ENCODE peak calls at places on chromosomes 4 and X, in five cellular contexts. L, S, A, C and R are unnamed samples.

GRCh38 chr4:139858436-139859225 is 193.0 kb downstream of the MGST2 start:
- DNase-seq in L (no peak), S (peak), A (no peak), C (no peak), R (no peak)

GRCh38 chr4:78644744-78645330 is 93.3 kb downstream of the ANXA3 start:
- DNase-seq in L (no peak), S (peak), A (no peak), C (peak), R (no peak)

GRCh38 chrX:2928583-2929434 is at the start of gene ARSD:
- DNase-seq in L (no peak), S (peak), A (no peak), C (no peak), R (no peak)

GRCh38 chrX:149493567-149494562 is 11.2 kb downstream of the IDS start:
- DNase-seq in L (no peak), S (no peak), A (no peak), C (no peak), R (no peak)

GRCh38 chr4:56979674-56980073 is 978 bp downstream of the POLR2B start:
- DNase-seq in L (no peak), S (no peak), A (no peak), C (no peak), R (no peak)

GRCh38 chrX:47489507-47490275 is 6.7 kb upstream of the ZNF41 start:
- DNase-seq in L (no peak), S (no peak), A (no peak), C (no peak), R (no peak)

GRCh38 chrX:33968611-33969010 is 163.5 kb downstream of the FAM47A start:
- DNase-seq in L (no peak), S (no peak), A (no peak), C (no peak), R (no peak)

GRCh38 chrX:42466706-42467105 is 311.3 kb downstream of the PPP1R2C start:
- DNase-seq in L (no peak), S (no peak), A (no peak), C (no peak), R (no peak)

GRCh38 chr4:71833175-71833900 is 49.5 kb upstream of the GC start:
- DNase-seq in L (no peak), S (no peak), A (no peak), C (no peak), R (no peak)

GRCh38 chr4:54683616-54684346 is 26.0 kb downstream of the KIT start:
- DNase-seq in L (no peak), S (peak), A (no peak), C (peak), R (no peak)

GRCh38 chr4:81970454-81970853 is 403.3 kb downstream of the HNRNPD start:
- DNase-seq in L (no peak), S (no peak), A (no peak), C (no peak), R (no peak)

GRCh38 chrX:150363561-150364346 is 637 bp downstream of the MAMLD1 start:
- DNase-seq in L (no peak), S (peak), A (no peak), C (no peak), R (no peak)

GRCh38 chrX:128035318-128035717 is 16.9 kb downstream of the ACTRT1 start:
- DNase-seq in L (no peak), S (no peak), A (no peak), C (no peak), R (no peak)

GRCh38 chrX:15241258-15241657 is 28.6 kb downstream of the ASB9 start:
- DNase-seq in L (no peak), S (no peak), A (no peak), C (no peak), R (no peak)

GRCh38 chr4:124722069-124722468 is 9.5 kb upstream of the ANKRD50 start:
- DNase-seq in L (no peak), S (no peak), A (no peak), C (no peak), R (no peak)

GRCh38 chr4:163680390-163681098 is 186.1 kb downstream of the TMA16 start:
- DNase-seq in L (no peak), S (no peak), A (no peak), C (no peak), R (no peak)

GRCh38 chrX:9573282-9574106 is 108.6 kb downstream of the TBL1X start:
- DNase-seq in L (peak), S (no peak), A (peak), C (no peak), R (no peak)

GRCh38 chr4:46388860-46389259 is 1.1 kb downstream of the GABRA2 start:
- DNase-seq in L (no peak), S (peak), A (no peak), C (no peak), R (no peak)

GRCh38 chrX:153765138-153766079 is 1.4 kb downstream of the PLXNB3 start:
- DNase-seq in L (no peak), S (peak), A (no peak), C (no peak), R (no peak)

GRCh38 chr4:54484361-54484760 is 173.4 kb upstream of the KIT start:
- DNase-seq in L (peak), S (no peak), A (peak), C (no peak), R (peak)